ENCODE peak calls at places on chromosomes 4 and X, in eight cellular contexts. R, Q, O, C, K, D, T and M are unnamed samples.

GRCh38 chrX:19846995-19847790 is 40.2 kb downstream of the SH3KBP1 start:
- DNase-seq in R (no peak), Q (no peak), O (no peak), C (no peak), K (peak; percentile 87), D (peak; percentile 68), T (peak; percentile 56), M (no peak)

GRCh38 chr4:111650146-111650545 is 495.1 kb upstream of the FAM241A start:
- DNase-seq in R (no peak), Q (no peak), O (no peak), C (no peak), K (no peak), D (no peak), T (no peak), M (no peak)

GRCh38 chr4:150385606-150386005 is 196.3 kb upstream of the MAB21L2 start:
- DNase-seq in R (no peak), Q (peak; percentile 73), O (no peak), C (no peak), K (peak; percentile 95), D (no peak), T (peak; percentile 73), M (peak; percentile 0)

GRCh38 chrX:153722704-153723350 is 1.4 kb downstream of the BCAP31 start:
- DNase-seq in R (no peak), Q (no peak), O (no peak), C (no peak), K (peak; percentile 59), D (no peak), T (no peak), M (no peak)

GRCh38 chr4:39166177-39166576 is 16.2 kb upstream of the WDR19 start:
- DNase-seq in R (no peak), Q (no peak), O (no peak), C (no peak), K (no peak), D (no peak), T (no peak), M (no peak)

GRCh38 chr4:81421346-81422218 is 50.1 kb downstream of the RASGEF1B start:
- DNase-seq in R (no peak), Q (no peak), O (no peak), C (no peak), K (peak; percentile 36), D (no peak), T (no peak), M (no peak)

GRCh38 chr4:183139972-183140570 is 41.0 kb downstream of the WWC2 start:
- DNase-seq in R (no peak), Q (no peak), O (no peak), C (no peak), K (peak; percentile 50), D (no peak), T (no peak), M (no peak)

GRCh38 chrX:68929332-68930150 is 100.7 kb downstream of the EFNB1 start:
- DNase-seq in R (no peak), Q (no peak), O (peak; percentile 68), C (no peak), K (peak; percentile 74), D (peak; percentile 62), T (peak; percentile 33), M (no peak)

GRCh38 chr4:84966382-84967291 is at the start of gene WDFY3:
- DNase-seq in R (no peak), Q (peak; percentile 85), O (peak; percentile 91), C (peak; percentile 89), K (peak; percentile 96), D (peak; percentile 94), T (peak; percentile 74), M (peak; percentile 33)
- H3K4me3 ChIP-seq in R (peak within 1 kb of the TSS; percentile 20), Q (peak within 1 kb of the TSS; percentile 72), O (peak within 1 kb of the TSS; percentile 85), C (peak within 1 kb of the TSS; percentile 88), K (peak within 1 kb of the TSS; percentile 84), D (peak within 1 kb of the TSS; percentile 93), T (peak within 1 kb of the TSS; percentile 78), M (peak within 1 kb of the TSS; percentile 93)

DNA sequence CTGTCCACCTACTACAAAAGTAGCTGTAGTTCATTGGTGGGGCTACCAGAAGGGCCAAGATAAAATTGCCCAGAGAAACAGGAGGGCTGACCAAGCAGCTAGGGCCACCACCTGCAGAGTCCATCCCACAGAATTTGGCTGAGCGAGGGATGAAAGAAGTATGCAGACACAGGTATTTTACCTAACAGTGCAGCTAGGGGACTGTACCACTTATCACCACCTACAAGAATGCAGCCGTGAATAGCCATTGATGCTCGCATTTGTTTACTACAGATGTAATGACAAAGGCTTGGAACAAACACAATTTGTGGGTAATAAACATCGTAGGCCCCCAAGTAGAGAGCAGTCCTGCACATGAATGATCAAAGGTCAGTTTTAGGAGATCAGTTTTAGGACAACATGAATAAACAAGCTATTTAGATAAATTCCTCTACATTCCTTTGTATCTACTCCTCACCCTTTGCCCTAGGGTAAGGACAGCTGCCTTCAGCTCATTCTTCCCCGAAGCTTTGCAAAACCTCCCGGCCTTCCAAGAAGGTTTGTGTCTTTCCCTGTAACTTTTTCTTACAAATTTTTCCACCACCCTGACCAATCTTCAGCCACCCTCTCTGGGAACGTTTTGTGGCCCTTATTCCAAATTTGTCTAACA is 49.5 kb downstream of the ZNF718 start:
- DNase-seq in R (no peak), Q (no peak), O (no peak), C (no peak), K (no peak), D (no peak), T (no peak), M (no peak)
- H3K9me3 ChIP-seq in R (peaks cover 45% of the 10 kb centered on the region), Q (peaks cover 2% of the 10 kb centered on the region), O (peaks cover 87% of the 10 kb centered on the region), C (no peaks in the 10 kb centered on the region), K (peaks cover 5% of the 10 kb centered on the region), D (peaks cover 24% of the 10 kb centered on the region), T (peaks cover 40% of the 10 kb centered on the region), M (peaks cover 4% of the 10 kb centered on the region)

GRCh38 chrX:103056902-103057301 is 7.1 kb downstream of the BEX1 start:
- DNase-seq in R (no peak), Q (no peak), O (no peak), C (no peak), K (no peak), D (no peak), T (no peak), M (no peak)

GRCh38 chrX:103052625-103053024 is 11.3 kb downstream of the BEX1 start:
- DNase-seq in R (no peak), Q (no peak), O (no peak), C (no peak), K (no peak), D (no peak), T (no peak), M (no peak)

DNA sequence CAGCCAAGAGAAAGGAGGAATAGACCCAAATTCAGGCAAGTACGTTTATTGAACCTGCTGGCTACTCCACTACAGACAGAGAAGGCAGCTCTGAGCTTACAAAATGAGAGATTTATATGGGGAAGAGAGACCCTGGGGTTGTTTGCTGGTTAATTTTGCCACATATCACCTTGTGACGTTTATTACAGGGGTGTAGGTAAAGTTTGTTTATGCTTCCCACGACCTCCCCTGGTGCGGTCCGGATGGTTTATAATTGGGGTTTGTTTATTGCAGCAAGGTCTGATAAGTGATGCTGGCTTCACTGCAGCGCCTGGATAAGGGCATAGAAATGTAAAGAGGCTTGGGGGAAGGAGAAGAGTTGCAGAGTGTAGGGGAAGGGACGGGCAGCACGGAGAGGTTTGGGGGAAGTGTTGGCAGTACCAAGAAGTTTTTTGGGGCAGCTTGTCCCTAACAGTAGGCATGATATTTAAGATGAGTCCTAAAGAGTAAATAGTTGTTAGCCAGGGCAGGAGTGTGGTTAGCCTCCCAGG is 12.6 kb downstream of the BEX1 start:
- DNase-seq in R (no peak), Q (no peak), O (no peak), C (no peak), K (no peak), D (no peak), T (no peak), M (no peak)
- H3K4me3 ChIP-seq in R (no peak overlapping the region), Q (no peak overlapping the region), O (no peak overlapping the region), C (no peak overlapping the region), K (no peak overlapping the region), D (no peak overlapping the region), T (no peak overlapping the region), M (no peak overlapping the region)

GRCh38 chrX:136767104-136767941 is 13.4 kb downstream of the ARHGEF6 start:
- DNase-seq in R (peak; percentile 16), Q (peak; percentile 61), O (peak; percentile 81), C (peak; percentile 64), K (peak; percentile 75), D (peak; percentile 84), T (no peak), M (no peak)
- H3K9me3 ChIP-seq in R (no peaks in the 10 kb centered on the region), Q (no peaks in the 10 kb centered on the region), O (no peaks in the 10 kb centered on the region), C (no peaks in the 10 kb centered on the region), K (no peaks in the 10 kb centered on the region), D (no peaks in the 10 kb centered on the region), T (no peaks in the 10 kb centered on the region), M (no peaks in the 10 kb centered on the region)

GRCh38 chr4:6892190-6892908 is 17.3 kb upstream of the TBC1D14 start:
- DNase-seq in R (peak; percentile 17), Q (peak; percentile 60), O (peak; percentile 70), C (peak; percentile 38), K (peak; percentile 81), D (peak; percentile 76), T (no peak), M (no peak)
- H3K4me3 ChIP-seq in R (peak overlapping the region; percentile 16), Q (no peak overlapping the region), O (no peak overlapping the region), C (no peak overlapping the region), K (peak overlapping the region; percentile 6), D (no peak overlapping the region), T (no peak overlapping the region), M (no peak overlapping the region)

GRCh38 chr4:106083065-106083464 is 187.8 kb downstream of the NPNT start:
- DNase-seq in R (no peak), Q (no peak), O (no peak), C (no peak), K (no peak), D (no peak), T (no peak), M (no peak)

GRCh38 chr4:106079616-106080015 is 184.3 kb downstream of the NPNT start:
- DNase-seq in R (no peak), Q (no peak), O (no peak), C (no peak), K (no peak), D (no peak), T (no peak), M (no peak)

GRCh38 chr4:106080376-106080775 is 185.1 kb downstream of the NPNT start:
- DNase-seq in R (no peak), Q (no peak), O (no peak), C (no peak), K (peak; percentile 22), D (no peak), T (no peak), M (no peak)
- H3K9me3 ChIP-seq in R (peaks cover 6% of the 10 kb centered on the region), Q (no peaks in the 10 kb centered on the region), O (peaks cover 7% of the 10 kb centered on the region), C (no peaks in the 10 kb centered on the region), K (no peaks in the 10 kb centered on the region), D (peaks cover 4% of the 10 kb centered on the region), T (no peaks in the 10 kb centered on the region), M (no peaks in the 10 kb centered on the region)

DNA sequence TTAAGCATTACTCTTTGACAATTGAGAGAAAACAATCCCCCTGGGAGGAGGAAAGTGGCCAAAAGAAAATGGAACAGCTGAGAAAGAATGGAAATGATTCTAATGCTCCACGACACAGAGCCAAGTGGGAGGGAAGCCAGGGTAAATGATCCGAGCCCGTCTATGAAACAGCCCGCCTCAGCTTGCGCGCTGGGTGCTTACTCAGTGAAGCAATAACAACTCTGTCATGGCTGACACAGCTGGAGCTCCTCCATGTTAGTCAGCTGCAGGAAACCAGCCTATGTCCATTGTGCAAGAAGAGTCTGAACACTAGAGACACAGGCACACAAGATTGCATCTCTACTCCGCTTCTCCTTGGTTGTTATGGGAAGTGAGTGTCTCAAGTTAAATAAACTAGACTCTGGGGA is 19.3 kb downstream of the NOA1 start:
- DNase-seq in R (no peak), Q (no peak), O (peak; percentile 97), C (peak; percentile 43), K (peak; percentile 99), D (peak; percentile 92), T (peak; percentile 96), M (peak; percentile 33)
- H3K4me3 ChIP-seq in R (no peak overlapping the region), Q (no peak overlapping the region), O (no peak overlapping the region), C (no peak overlapping the region), K (peak overlapping the region; percentile 60), D (no peak overlapping the region), T (peak overlapping the region; percentile 3), M (no peak overlapping the region)